ENCODE peak calls at places on chromosomes 12 and 14, in six cellular contexts. X, B, J, V, G and C are unnamed samples.

GRCh38 chr14:105889666-105890473 is 363.5 kb downstream of the TMEM121 start:
- DNase-seq in X (peak; percentile 31), J (no peak), V (no peak), B (peak; percentile 1), G (no peak), C (peak; percentile 69)

GRCh38 chr12:96425973-96426372 is 25.7 kb upstream of the CDK17 start:
- DNase-seq in B (no peak), X (no peak), V (peak; percentile 77), G (no peak), J (no peak), C (no peak)

GRCh38 chr12:31322651-31323248 is 3.2 kb downstream of the SINHCAF start:
- DNase-seq in B (no peak), G (no peak), X (no peak), V (no peak), J (no peak), C (no peak)

GRCh38 chr14:20787025-20787424 is 6.0 kb downstream of the RNASE6 start:
- DNase-seq in V (no peak), G (no peak), X (no peak), B (no peak), J (no peak), C (no peak)

GRCh38 chr12:118356809-118357326 is 15.8 kb downstream of the TAOK3 start:
- DNase-seq in X (no peak), G (peak; percentile 10), B (no peak), J (no peak), V (peak; percentile 79), C (no peak)

GRCh38 chr14:24179961-24180726 is 8.3 kb downstream of the REC8 start:
- DNase-seq in G (no peak), X (peak; percentile 79), V (peak; percentile 90), J (no peak), B (no peak), C (peak; percentile 74)

GRCh38 chr12:88153959-88154358 is 11.9 kb downstream of the TMTC3 start:
- DNase-seq in G (peak; percentile 30), X (no peak), B (no peak), V (peak; percentile 85), J (no peak), C (no peak)

GRCh38 chr12:12209043-12209442 is 57.8 kb downstream of the LRP6 start:
- DNase-seq in G (no peak), B (no peak), J (no peak), X (no peak), V (peak; percentile 43), C (no peak)

GRCh38 chr12:104423809-104424208 is 32.9 kb upstream of the CHST11 start:
- DNase-seq in B (no peak), J (no peak), V (no peak), X (no peak), G (no peak), C (no peak)

GRCh38 chr14:50932159-50932558 is 12.1 kb downstream of the PYGL start:
- DNase-seq in B (no peak), G (no peak), V (no peak), J (no peak), X (no peak), C (no peak)

GRCh38 chr12:117053597-117054201 is 45.5 kb downstream of the TESC start:
- DNase-seq in G (no peak), J (no peak), V (no peak), B (no peak), X (no peak), C (no peak)

GRCh38 chr12:53984901-53985357 is at the start of gene HOXC10:
- DNase-seq in X (peak; percentile 49), G (peak; percentile 95), J (peak; percentile 49), B (peak; percentile 94), V (peak; percentile 84), C (no peak)

GRCh38 chr12:87227157-87227556 is 802.0 kb downstream of the C12orf50 start:
- DNase-seq in J (no peak), B (no peak), V (no peak), G (no peak), X (no peak), C (no peak)

GRCh38 chr12:116910645-116911449 is at the start of gene FBXW8:
- DNase-seq in J (peak; percentile 61), X (peak; percentile 74), V (peak; percentile 63), G (peak; percentile 84), B (peak; percentile 78), C (peak; percentile 80)

GRCh38 chr12:69000540-69001243 is 67.7 kb upstream of the CPM start:
- DNase-seq in B (no peak), G (no peak), X (no peak), J (no peak), V (peak; percentile 30), C (no peak)

GRCh38 chr14:97410667-97411286 is 613.6 kb downstream of the VRK1 start:
- DNase-seq in B (no peak), G (no peak), V (no peak), J (no peak), X (no peak), C (no peak)

GRCh38 chr14:33794791-33795300 is 156.0 kb downstream of the EGLN3 start:
- DNase-seq in J (no peak), V (peak; percentile 37), B (no peak), X (no peak), G (no peak), C (no peak)

GRCh38 chr12:31736472-31736871 is 7.7 kb upstream of the AMN1 start:
- DNase-seq in V (peak; percentile 86), B (no peak), X (no peak), G (no peak), J (no peak), C (no peak)

GRCh38 chr12:48781750-48782456 is 7.0 kb downstream of the ADCY6 start:
- DNase-seq in B (no peak), X (no peak), J (no peak), G (no peak), V (no peak), C (no peak)

GRCh38 chr14:85248881-85249635 is 280.9 kb upstream of the FLRT2 start:
- DNase-seq in X (no peak), G (no peak), B (no peak), J (no peak), V (peak; percentile 17), C (no peak)

DNA sequence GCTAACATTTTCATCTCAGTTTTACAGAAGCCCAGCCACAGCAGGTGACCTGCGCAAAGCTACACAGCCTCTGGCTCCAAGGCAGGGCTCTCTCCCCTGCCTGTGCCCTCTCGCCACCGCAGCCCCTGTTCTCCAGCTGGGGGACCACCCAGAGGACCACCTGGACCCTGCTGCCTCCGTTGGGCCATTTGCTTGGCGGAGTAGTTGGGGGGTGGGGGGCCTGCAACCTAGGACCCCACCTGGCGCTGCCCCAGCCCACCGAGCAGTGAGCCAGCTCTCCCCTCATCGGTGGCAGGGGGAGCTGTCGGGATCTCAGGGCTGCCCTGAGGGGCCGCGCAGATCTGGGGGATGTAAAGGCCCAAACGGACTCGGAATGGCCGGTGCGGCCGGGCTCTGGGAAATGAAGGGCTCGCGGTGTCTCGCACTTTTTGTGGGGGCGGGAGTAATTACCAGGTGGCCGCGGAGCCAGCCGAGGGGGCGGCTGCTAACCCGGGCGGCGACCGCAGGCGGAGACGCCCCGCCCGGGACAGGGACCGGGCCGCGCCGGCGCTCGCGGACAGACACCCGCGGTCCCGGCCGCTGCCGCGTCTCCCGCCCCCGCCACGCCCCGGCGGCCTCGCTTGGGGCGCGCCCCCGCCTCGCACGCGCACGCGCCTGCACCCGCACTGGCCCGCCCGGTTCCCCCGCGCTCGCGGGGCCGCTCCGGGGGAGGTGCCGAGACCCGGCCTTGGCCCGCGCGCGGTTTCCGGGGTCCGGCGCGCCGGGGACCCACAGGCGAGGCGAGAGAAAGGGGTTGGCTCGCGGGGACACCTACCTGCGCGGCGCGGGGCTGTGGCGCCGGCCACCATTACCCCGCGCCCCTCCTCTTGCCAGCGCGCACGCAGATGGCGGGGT is 8.6 kb upstream of the GPR68 start:
- DNase-seq in G (peak; percentile 40), B (peak; percentile 44), J (no peak), V (no peak), X (no peak), C (no peak)
- TF ChIP-seq CTCF in G (peak; percentile 43), B (no peak), J (no peak), V (no peak), X (no peak), C (no peak)

DNA sequence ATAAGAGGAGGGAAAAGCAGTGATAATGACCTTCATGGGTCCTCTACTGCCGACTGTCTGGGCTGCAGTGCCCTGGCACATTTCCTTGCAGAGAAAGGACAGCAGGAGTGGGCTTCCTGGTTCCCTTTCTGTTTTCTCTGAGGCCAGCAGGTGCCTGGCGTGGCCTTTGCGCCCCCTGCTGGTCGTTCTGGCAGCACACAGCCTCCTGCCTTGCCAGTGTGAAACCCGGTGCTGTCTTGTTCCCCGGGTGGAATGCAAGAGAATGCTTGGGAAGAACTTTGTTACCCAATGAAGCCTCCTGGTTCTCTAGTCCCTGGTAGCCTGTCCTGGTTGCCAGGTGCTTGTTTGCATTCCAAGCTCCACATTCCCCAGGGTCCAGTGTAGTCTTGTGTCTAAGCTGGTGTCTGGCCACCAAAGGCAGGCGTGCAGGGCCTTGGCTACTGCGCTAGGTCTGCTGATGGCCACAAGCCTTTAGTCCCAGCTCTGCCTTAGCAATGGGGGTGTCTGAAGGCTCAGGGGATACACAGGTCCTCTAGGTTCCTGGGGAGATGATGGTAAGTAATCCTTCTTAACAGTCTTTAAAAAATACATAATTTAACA is 1392.4 kb upstream of the TMEM132C start:
- DNase-seq in V (peak; percentile 73), X (peak; percentile 70), G (peak; percentile 60), B (peak; percentile 46), J (peak; percentile 43), C (no peak)
- H3K4me3 ChIP-seq in V (no peak overlapping the region), X (no peak overlapping the region), G (no peak overlapping the region), B (no peak overlapping the region), J (no peak overlapping the region), C (no peak overlapping the region)

GRCh38 chr12:127485528-127485927 is 781.4 kb upstream of the TMEM132C start:
- DNase-seq in X (no peak), G (no peak), B (no peak), V (peak; percentile 88), J (no peak), C (no peak)
- TF ChIP-seq CTCF in X (no peak), G (no peak), B (no peak), V (peak; percentile 61), J (no peak), C (no peak)

GRCh38 chr12:125188912-125189881 is 124.0 kb downstream of the AACS start:
- DNase-seq in X (no peak), J (no peak), G (peak; percentile 39), V (no peak), B (no peak), C (no peak)
- H3K4me3 ChIP-seq in X (no peak overlapping the region), J (no peak overlapping the region), G (peak overlapping the region; percentile 33), V (peak overlapping the region; percentile 1), B (no peak overlapping the region), C (no peak overlapping the region)